ENCODE peak calls at places on chromosomes 3 and 15, in seven cellular contexts. One of them, this sample, is unnamed.

GRCh38 chr3:71399478-71399877 is 184.1 kb downstream of the FOXP1 start:
- DNase-seq in IMR-90: no peak
- DNase-seq in HCT116: no peak
- DNase-seq in K562: no peak
- DNase-seq in GM12878: no peak
- DNase-seq in H1: no peak
- DNase-seq in HepG2: peak
- DNase-seq in this sample: no peak

GRCh38 chr3:4825572-4826236 is 153.5 kb upstream of the BHLHE40 start:
- DNase-seq in IMR-90: no peak
- DNase-seq in HCT116: no peak
- DNase-seq in K562: peak
- DNase-seq in GM12878: no peak
- DNase-seq in H1: no peak
- DNase-seq in HepG2: peak
- DNase-seq in this sample: no peak

GRCh38 chr3:134594236-134594825 is 56.5 kb downstream of the KY start:
- DNase-seq in IMR-90: no peak
- DNase-seq in HCT116: no peak
- DNase-seq in K562: no peak
- DNase-seq in GM12878: no peak
- DNase-seq in H1: no peak
- DNase-seq in HepG2: no peak
- DNase-seq in this sample: no peak

GRCh38 chr15:37136666-37137065 is 36.3 kb upstream of the MEIS2 start:
- DNase-seq in IMR-90: peak
- DNase-seq in HCT116: no peak
- DNase-seq in K562: no peak
- DNase-seq in GM12878: no peak
- DNase-seq in H1: no peak
- DNase-seq in HepG2: no peak
- DNase-seq in this sample: no peak

GRCh38 chr3:112090899-112091586 is 4.9 kb downstream of the C3orf52 start:
- DNase-seq in IMR-90: no peak
- DNase-seq in HCT116: no peak
- DNase-seq in K562: no peak
- DNase-seq in GM12878: no peak
- DNase-seq in H1: no peak
- DNase-seq in HepG2: no peak
- DNase-seq in this sample: no peak

GRCh38 chr3:194872669-194872977 is 186.9 kb downstream of the FAM43A start:
- DNase-seq in IMR-90: peak
- DNase-seq in HCT116: peak
- DNase-seq in K562: no peak
- DNase-seq in GM12878: no peak
- DNase-seq in H1: no peak
- DNase-seq in HepG2: no peak
- DNase-seq in this sample: peak

GRCh38 chr3:14664170-14664569 is 10.8 kb upstream of the C3orf20 start:
- DNase-seq in IMR-90: no peak
- DNase-seq in HCT116: no peak
- DNase-seq in K562: no peak
- DNase-seq in GM12878: no peak
- DNase-seq in H1: no peak
- DNase-seq in HepG2: no peak
- DNase-seq in this sample: no peak

GRCh38 chr3:161770532-161771386 is 274.2 kb downstream of the OTOL1 start:
- DNase-seq in IMR-90: no peak
- DNase-seq in HCT116: no peak
- DNase-seq in K562: no peak
- DNase-seq in GM12878: peak
- DNase-seq in H1: no peak
- DNase-seq in HepG2: no peak
- DNase-seq in this sample: no peak

GRCh38 chr15:40238927-40239591 is at the start of gene PAK6:
- DNase-seq in IMR-90: peak
- DNase-seq in HCT116: peak
- DNase-seq in K562: peak
- DNase-seq in GM12878: no peak
- DNase-seq in H1: peak
- DNase-seq in HepG2: no peak
- DNase-seq in this sample: peak

GRCh38 chr15:52678036-52678467 is 1.1 kb downstream of the ATOSA start:
- DNase-seq in IMR-90: peak
- DNase-seq in HCT116: no peak
- DNase-seq in K562: peak
- DNase-seq in GM12878: no peak
- DNase-seq in H1: peak
- DNase-seq in HepG2: peak
- DNase-seq in this sample: peak

GRCh38 chr3:23600178-23600577 is 205.6 kb upstream of the UBE2E1 start:
- DNase-seq in IMR-90: peak
- DNase-seq in HCT116: no peak
- DNase-seq in K562: no peak
- DNase-seq in GM12878: no peak
- DNase-seq in H1: no peak
- DNase-seq in HepG2: no peak
- DNase-seq in this sample: no peak
- H3K9ac ChIP-seq in IMR-90: no peak
- H3K9ac ChIP-seq in HCT116: no peak
- H3K9ac ChIP-seq in K562: no peak
- H3K9ac ChIP-seq in GM12878: no peak
- H3K9ac ChIP-seq in H1: no peak
- H3K9ac ChIP-seq in HepG2: no peak
- H3K9ac ChIP-seq in this sample: no peak

GRCh38 chr3:9951962-9952805 is at the start of gene PRRT3:
- DNase-seq in IMR-90: peak
- DNase-seq in HCT116: no peak
- DNase-seq in K562: peak
- DNase-seq in GM12878: no peak
- DNase-seq in H1: no peak
- DNase-seq in HepG2: no peak
- DNase-seq in this sample: no peak
- H3K4me3 ChIP-seq in IMR-90: peak
- H3K4me3 ChIP-seq in HCT116: no peak
- H3K4me3 ChIP-seq in K562: peak
- H3K4me3 ChIP-seq in GM12878: peak
- H3K4me3 ChIP-seq in H1: peak
- H3K4me3 ChIP-seq in HepG2: no peak
- H3K4me3 ChIP-seq in this sample: peak

GRCh38 chr3:159763466-159764210 is 225.0 kb upstream of the IL12A start:
- DNase-seq in IMR-90: peak
- DNase-seq in HCT116: peak
- DNase-seq in K562: peak
- DNase-seq in GM12878: no peak
- DNase-seq in H1: peak
- DNase-seq in HepG2: no peak
- DNase-seq in this sample: peak

GRCh38 chr3:159764211-159765024 is 224.2 kb upstream of the IL12A start:
- DNase-seq in IMR-90: peak
- DNase-seq in HCT116: no peak
- DNase-seq in K562: peak
- DNase-seq in GM12878: no peak
- DNase-seq in H1: no peak
- DNase-seq in HepG2: no peak
- DNase-seq in this sample: no peak

GRCh38 chr3:159765860-159766294 is 222.8 kb upstream of the IL12A start:
- DNase-seq in IMR-90: no peak
- DNase-seq in HCT116: no peak
- DNase-seq in K562: no peak
- DNase-seq in GM12878: no peak
- DNase-seq in H1: no peak
- DNase-seq in HepG2: no peak
- DNase-seq in this sample: no peak

GRCh38 chr3:159766563-159767185 is 222.0 kb upstream of the IL12A start:
- DNase-seq in IMR-90: peak
- DNase-seq in HCT116: no peak
- DNase-seq in K562: peak
- DNase-seq in GM12878: no peak
- DNase-seq in H1: no peak
- DNase-seq in HepG2: no peak
- DNase-seq in this sample: peak

GRCh38 chr3:159765025-159765859 is 223.4 kb upstream of the IL12A start:
- DNase-seq in IMR-90: peak
- DNase-seq in HCT116: peak
- DNase-seq in K562: no peak
- DNase-seq in GM12878: no peak
- DNase-seq in H1: peak
- DNase-seq in HepG2: no peak
- DNase-seq in this sample: peak
- TF ChIP-seq POLR2A in IMR-90: peak
- TF ChIP-seq POLR2A in HCT116: no peak
- TF ChIP-seq POLR2A in K562: no peak
- TF ChIP-seq POLR2A in GM12878: no peak
- TF ChIP-seq POLR2A in H1: no peak
- TF ChIP-seq POLR2A in HepG2: no peak
- TF ChIP-seq POLR2A in this sample: peak

DNA sequence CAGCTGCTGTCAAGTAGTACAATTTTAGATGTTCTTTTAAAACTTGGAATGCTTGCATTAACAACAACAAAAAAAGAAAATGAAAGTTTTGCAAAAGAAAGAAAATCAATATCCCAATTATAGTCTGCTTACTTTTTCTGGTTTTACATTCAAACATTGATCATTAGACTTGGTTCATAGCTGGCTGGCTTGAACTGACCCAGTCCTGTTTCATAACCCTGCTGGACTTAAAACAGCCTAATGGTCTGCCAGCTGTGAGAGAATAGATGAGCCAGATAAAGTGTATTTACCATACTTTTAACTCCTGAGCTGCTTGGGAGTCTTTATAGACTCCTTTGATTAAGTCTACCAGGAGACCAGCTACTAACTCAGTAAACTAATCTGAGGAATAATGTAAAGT is 59.2 kb downstream of the PIAS1 start:
- DNase-seq in IMR-90: peak
- DNase-seq in HCT116: no peak
- DNase-seq in K562: no peak
- DNase-seq in GM12878: no peak
- DNase-seq in H1: no peak
- DNase-seq in HepG2: peak
- DNase-seq in this sample: peak
- H3K9ac ChIP-seq in IMR-90: no peak
- H3K9ac ChIP-seq in HCT116: no peak
- H3K9ac ChIP-seq in K562: no peak
- H3K9ac ChIP-seq in GM12878: no peak
- H3K9ac ChIP-seq in H1: no peak
- H3K9ac ChIP-seq in HepG2: no peak
- H3K9ac ChIP-seq in this sample: no peak

GRCh38 chr15:96352594-96353377 is 22.3 kb downstream of the NR2F2 start:
- DNase-seq in IMR-90: peak
- DNase-seq in HCT116: no peak
- DNase-seq in K562: no peak
- DNase-seq in GM12878: no peak
- DNase-seq in H1: no peak
- DNase-seq in HepG2: no peak
- DNase-seq in this sample: peak

GRCh38 chr15:96349933-96350292 is 19.4 kb downstream of the NR2F2 start:
- DNase-seq in IMR-90: no peak
- DNase-seq in HCT116: no peak
- DNase-seq in K562: no peak
- DNase-seq in GM12878: no peak
- DNase-seq in H1: no peak
- DNase-seq in HepG2: no peak
- DNase-seq in this sample: no peak

GRCh38 chr15:96351801-96352593 is 21.5 kb downstream of the NR2F2 start:
- DNase-seq in IMR-90: no peak
- DNase-seq in HCT116: no peak
- DNase-seq in K562: no peak
- DNase-seq in GM12878: no peak
- DNase-seq in H1: no peak
- DNase-seq in HepG2: no peak
- DNase-seq in this sample: peak

GRCh38 chr15:96350321-96350720 is 19.8 kb downstream of the NR2F2 start:
- DNase-seq in IMR-90: no peak
- DNase-seq in HCT116: no peak
- DNase-seq in K562: no peak
- DNase-seq in GM12878: no peak
- DNase-seq in H1: no peak
- DNase-seq in HepG2: no peak
- DNase-seq in this sample: peak

DNA sequence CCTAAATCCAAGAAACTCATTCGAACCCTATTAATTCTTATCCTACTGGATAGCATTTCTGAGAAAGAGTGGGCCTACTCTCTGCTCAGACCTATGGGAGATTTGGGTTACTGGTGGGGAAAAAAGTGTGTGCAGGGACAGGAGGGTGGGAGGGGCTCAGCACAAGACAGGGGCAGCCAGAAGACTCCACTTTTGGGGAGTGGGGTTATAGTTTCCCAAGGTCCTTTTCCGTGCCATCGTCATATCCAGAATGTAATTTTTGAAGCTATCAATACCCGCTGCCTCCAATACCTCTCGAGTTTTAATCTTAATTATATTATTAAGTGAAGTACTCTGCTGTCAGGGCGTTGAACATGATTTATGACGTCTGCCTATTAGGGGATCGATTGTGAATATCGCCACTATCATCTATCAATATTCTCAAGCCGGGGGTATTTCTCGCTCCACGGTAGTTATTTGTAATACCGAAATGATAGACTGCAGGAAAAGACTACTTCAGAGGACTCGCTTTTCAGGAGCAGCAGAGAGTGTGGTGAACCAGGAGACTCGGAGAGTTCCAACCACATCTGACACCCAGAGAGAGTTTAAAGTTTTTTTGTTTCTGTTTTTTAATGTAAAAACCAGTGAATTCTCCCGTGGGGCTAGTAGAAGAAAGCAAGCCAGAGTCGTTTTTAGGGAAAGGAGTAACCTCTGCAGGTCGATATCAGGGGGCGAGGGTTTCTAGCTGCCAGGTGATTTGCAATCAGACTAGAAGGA is 20.6 kb downstream of the NR2F2 start:
- DNase-seq in IMR-90: no peak
- DNase-seq in HCT116: no peak
- DNase-seq in K562: no peak
- DNase-seq in GM12878: no peak
- DNase-seq in H1: no peak
- DNase-seq in HepG2: no peak
- DNase-seq in this sample: peak
- H3K4me3 ChIP-seq in IMR-90: no peak
- H3K4me3 ChIP-seq in HCT116: no peak
- H3K4me3 ChIP-seq in K562: no peak
- H3K4me3 ChIP-seq in GM12878: no peak
- H3K4me3 ChIP-seq in H1: no peak
- H3K4me3 ChIP-seq in HepG2: no peak
- H3K4me3 ChIP-seq in this sample: no peak

DNA sequence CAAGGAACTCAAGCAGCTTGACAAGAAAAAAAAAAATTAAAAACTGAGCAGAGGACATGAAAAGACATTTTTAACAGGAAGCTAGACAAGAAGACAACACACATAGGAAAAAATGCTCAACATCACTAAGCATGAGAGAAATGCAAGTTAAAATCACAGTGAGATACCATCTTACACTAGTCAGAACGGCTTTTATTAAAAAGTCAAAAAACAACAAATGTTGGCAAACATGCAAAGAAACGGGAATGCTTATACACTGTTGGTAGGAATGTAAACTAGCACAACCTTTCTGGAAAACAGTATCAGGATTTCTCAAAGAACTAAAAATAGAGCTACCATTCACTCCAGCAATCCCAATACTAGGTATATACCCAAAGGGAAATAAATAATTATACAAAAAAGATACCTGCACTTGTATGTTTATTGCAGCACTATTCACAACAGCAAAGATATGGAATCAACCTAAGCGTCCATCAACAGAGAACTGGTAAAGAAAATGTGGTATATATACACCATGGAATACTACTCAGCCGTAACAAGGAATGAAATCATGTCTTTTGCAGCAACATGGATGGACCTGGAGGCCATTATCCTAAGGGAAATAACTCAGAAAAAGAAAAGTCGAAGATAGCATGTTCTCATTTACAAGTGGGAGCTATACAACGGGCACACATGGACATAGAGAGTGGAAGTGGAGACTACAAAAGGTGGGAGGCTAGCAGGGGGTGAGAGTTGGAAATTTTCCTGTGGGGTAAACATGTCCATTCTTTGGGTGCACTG is 5.2 kb downstream of the GOLIM4 start:
- DNase-seq in IMR-90: peak
- DNase-seq in HCT116: no peak
- DNase-seq in K562: no peak
- DNase-seq in GM12878: no peak
- DNase-seq in H1: no peak
- DNase-seq in HepG2: no peak
- DNase-seq in this sample: no peak
- TF ChIP-seq POLR2A in IMR-90: no peak
- TF ChIP-seq POLR2A in HCT116: no peak
- TF ChIP-seq POLR2A in K562: no peak
- TF ChIP-seq POLR2A in GM12878: no peak
- TF ChIP-seq POLR2A in H1: no peak
- TF ChIP-seq POLR2A in HepG2: no peak
- TF ChIP-seq POLR2A in this sample: no peak